ENCODE peak calls at places on chromosomes 5 and 9, in ten cellular contexts. F is effector CD4-positive, alpha-beta T cell; T is heart right ventricle; R is GM23248; L is AG09309; G is stimulated activated CD4-positive, alpha-beta T cell treated with anti-CD3 and anti-CD28 coated beads, Interleukin-2, amount 100 ng/mL, for 24 hours; V is NCI-H1105 treated with DMSO at 0.1 percent for 48 hours; P is NCI-H2029 treated with DMSO at 0.1 percent for 48 hours; B is coronary artery; M is hypothalamus. X is an unnamed sample.

GRCh38 chr9:14654932-14655331 is 38.3 kb downstream of the ZDHHC21 start:
- DNase-seq in F (no peak), T (no peak), R (no peak), L (no peak), G (no peak), V (no peak), P (no peak), B (no peak), M (no peak), X (no peak)

GRCh38 chr9:10612649-10613398 is at the start of gene PTPRD:
- DNase-seq in F (no peak), T (no peak), R (peak), L (no peak), G (no peak), V (peak), P (no peak), B (no peak), M (peak), X (peak)

GRCh38 chr5:150789943-150790611 is 11.5 kb downstream of the SMIM3 start:
- DNase-seq in F (peak), T (peak), R (peak), L (peak), G (peak), V (no peak), P (no peak), B (peak), M (no peak), X (no peak)

GRCh38 chr5:60023255-60023654 is 129.7 kb upstream of the PDE4D start:
- DNase-seq in F (no peak), T (no peak), R (no peak), L (no peak), G (no peak), V (no peak), P (no peak), B (no peak), M (no peak), X (no peak)

GRCh38 chr5:172172912-172173591 is 15.0 kb downstream of the STK10 start:
- DNase-seq in F (no peak), T (peak), R (peak), L (no peak), G (no peak), V (no peak), P (no peak), B (no peak), M (no peak), X (peak)

GRCh38 chr5:160480652-160481051 is 59.0 kb downstream of the PTTG1 start:
- DNase-seq in F (no peak), T (no peak), R (no peak), L (no peak), G (no peak), V (no peak), P (no peak), B (no peak), M (no peak), X (no peak)

GRCh38 chr5:108381955-108382783 is at the start of gene FBXL17:
- DNase-seq in F (peak), T (peak), R (peak), L (peak), G (peak), V (peak), P (peak), B (peak), M (peak), X (peak)

GRCh38 chr5:126693806-126694205 is 83.1 kb upstream of the LMNB1 start:
- DNase-seq in F (no peak), T (no peak), R (no peak), L (no peak), G (no peak), V (no peak), P (no peak), B (no peak), M (no peak), X (no peak)

GRCh38 chr5:98796197-98796972 is 22.9 kb downstream of the RGMB start:
- DNase-seq in F (peak), T (peak), R (peak), L (no peak), G (peak), V (peak), P (peak), B (no peak), M (no peak), X (peak)

GRCh38 chr9:28779240-28779639 is 1206.0 kb upstream of the C9orf72 start:
- DNase-seq in F (no peak), T (no peak), R (no peak), L (no peak), G (no peak), V (peak), P (no peak), B (no peak), M (no peak), X (no peak)

GRCh38 chr9:92385001-92385400 is 19.4 kb downstream of the OGN start:
- DNase-seq in F (no peak), T (no peak), R (no peak), L (no peak), G (no peak), V (no peak), P (no peak), B (no peak), M (no peak), X (no peak)

GRCh38 chr9:89593776-89594427 is 10.9 kb upstream of the GADD45G start:
- DNase-seq in F (peak), T (no peak), R (peak), L (no peak), G (peak), V (peak), P (peak), B (no peak), M (no peak), X (peak)

GRCh38 chr5:39674209-39675082 is 249.7 kb upstream of the DAB2 start:
- DNase-seq in F (no peak), T (no peak), R (peak), L (no peak), G (no peak), V (no peak), P (no peak), B (no peak), M (no peak), X (no peak)

GRCh38 chr9:17824927-17825659 is 246.2 kb downstream of the SH3GL2 start:
- DNase-seq in F (no peak), T (no peak), R (no peak), L (no peak), G (no peak), V (no peak), P (no peak), B (no peak), M (no peak), X (no peak)

GRCh38 chr5:150783422-150783928 is 4.9 kb downstream of the SMIM3 start:
- DNase-seq in F (peak), T (peak), R (peak), L (peak), G (peak), V (peak), P (peak), B (no peak), M (no peak), X (no peak)

GRCh38 chr9:123763910-123764588 is 165.9 kb downstream of the DENND1A start:
- DNase-seq in F (no peak), T (no peak), R (peak), L (peak), G (no peak), V (no peak), P (no peak), B (no peak), M (no peak), X (no peak)

GRCh38 chr5:77133061-77133758 is 46.1 kb upstream of the ZBED3 start:
- DNase-seq in F (no peak), T (peak), R (peak), L (peak), G (no peak), V (no peak), P (peak), B (no peak), M (no peak), X (no peak)

GRCh38 chr9:127089639-127090081 is 32.8 kb downstream of the ANGPTL2 start:
- DNase-seq in F (no peak), T (no peak), R (no peak), L (no peak), G (no peak), V (no peak), P (no peak), B (no peak), M (no peak), X (no peak)

GRCh38 chr5:15799014-15799413 is 299.0 kb downstream of the FBXL7 start:
- DNase-seq in F (no peak), T (no peak), R (no peak), L (no peak), G (no peak), V (no peak), P (no peak), B (no peak), M (no peak), X (no peak)

GRCh38 chr5:14178671-14179211 is 35.6 kb downstream of the TRIO start:
- DNase-seq in F (no peak), T (no peak), R (peak), L (peak), G (no peak), V (no peak), P (no peak), B (no peak), M (no peak), X (no peak)

GRCh38 chr5:32283061-32283460 is 29.7 kb downstream of the MTMR12 start:
- DNase-seq in F (no peak), T (no peak), R (no peak), L (no peak), G (no peak), V (no peak), P (no peak), B (no peak), M (no peak), X (no peak)

GRCh38 chr5:98309785-98310566 is 463.5 kb upstream of the RGMB start:
- DNase-seq in F (no peak), T (peak), R (peak), L (peak), G (no peak), V (no peak), P (no peak), B (no peak), M (no peak), X (peak)

GRCh38 chr5:89255845-89256463 is 373.0 kb upstream of the MEF2C start:
- DNase-seq in F (no peak), T (no peak), R (peak), L (peak), G (no peak), V (no peak), P (no peak), B (no peak), M (no peak), X (no peak)

X was measured in neural crest cell.